ENCODE peak calls at places on chromosomes 13 and 19, in seven cellular contexts. One of them, this sample, is unnamed.

GRCh38 chr13:48110132-48110868 is 15.4 kb upstream of the MED4 start:
- DNase-seq in GM23248: peak
- DNase-seq in heart right ventricle: no peak
- DNase-seq in CD8-positive, alpha-beta memory T cell: no peak
- DNase-seq in gastrocnemius medialis: no peak
- DNase-seq in vagina: no peak
- DNase-seq in ascending aorta: no peak
- DNase-seq in this sample: no peak

GRCh38 chr19:10454267-10454666 is 33.9 kb downstream of the PDE4A start:
- DNase-seq in CD8-positive, alpha-beta memory T cell: no peak
- DNase-seq in GM23248: peak
- DNase-seq in gastrocnemius medialis: no peak
- DNase-seq in vagina: no peak
- DNase-seq in ascending aorta: no peak
- DNase-seq in heart right ventricle: no peak
- DNase-seq in this sample: no peak

GRCh38 chr13:48158290-48158689 is 63.4 kb upstream of the MED4 start:
- DNase-seq in CD8-positive, alpha-beta memory T cell: no peak
- DNase-seq in heart right ventricle: no peak
- DNase-seq in gastrocnemius medialis: no peak
- DNase-seq in vagina: no peak
- DNase-seq in GM23248: no peak
- DNase-seq in ascending aorta: no peak
- DNase-seq in this sample: no peak

GRCh38 chr13:114099191-114099590 is 33.2 kb downstream of the RASA3 start:
- DNase-seq in gastrocnemius medialis: peak
- DNase-seq in CD8-positive, alpha-beta memory T cell: peak
- DNase-seq in GM23248: peak
- DNase-seq in ascending aorta: peak
- DNase-seq in heart right ventricle: peak
- DNase-seq in vagina: no peak
- DNase-seq in this sample: no peak

GRCh38 chr13:42380420-42381164 is 108.6 kb downstream of the AKAP11 start:
- DNase-seq in heart right ventricle: no peak
- DNase-seq in ascending aorta: no peak
- DNase-seq in CD8-positive, alpha-beta memory T cell: no peak
- DNase-seq in vagina: no peak
- DNase-seq in gastrocnemius medialis: no peak
- DNase-seq in GM23248: no peak
- DNase-seq in this sample: no peak

GRCh38 chr13:88085036-88085435 is 413.9 kb downstream of the SLITRK5 start:
- DNase-seq in vagina: no peak
- DNase-seq in ascending aorta: no peak
- DNase-seq in GM23248: no peak
- DNase-seq in CD8-positive, alpha-beta memory T cell: no peak
- DNase-seq in gastrocnemius medialis: no peak
- DNase-seq in heart right ventricle: no peak
- DNase-seq in this sample: no peak

GRCh38 chr19:29418106-29418684 is 107.6 kb upstream of the VSTM2B start:
- DNase-seq in gastrocnemius medialis: no peak
- DNase-seq in heart right ventricle: no peak
- DNase-seq in CD8-positive, alpha-beta memory T cell: no peak
- DNase-seq in GM23248: no peak
- DNase-seq in vagina: no peak
- DNase-seq in ascending aorta: no peak
- DNase-seq in this sample: no peak

GRCh38 chr19:30374791-30375650 is 2.8 kb downstream of the ZNF536 start:
- DNase-seq in GM23248: peak
- DNase-seq in gastrocnemius medialis: no peak
- DNase-seq in heart right ventricle: no peak
- DNase-seq in CD8-positive, alpha-beta memory T cell: no peak
- DNase-seq in ascending aorta: peak
- DNase-seq in vagina: no peak
- DNase-seq in this sample: no peak

GRCh38 chr19:39270091-39270871 is 2.1 kb downstream of the IFNL2 start:
- DNase-seq in ascending aorta: no peak
- DNase-seq in gastrocnemius medialis: no peak
- DNase-seq in heart right ventricle: no peak
- DNase-seq in GM23248: peak
- DNase-seq in CD8-positive, alpha-beta memory T cell: peak
- DNase-seq in vagina: no peak
- DNase-seq in this sample: no peak

GRCh38 chr19:52171321-52172169 is at the start of gene ZNF836:
- DNase-seq in heart right ventricle: peak
- DNase-seq in vagina: peak
- DNase-seq in gastrocnemius medialis: peak
- DNase-seq in ascending aorta: peak
- DNase-seq in CD8-positive, alpha-beta memory T cell: peak
- DNase-seq in GM23248: peak
- DNase-seq in this sample: peak

GRCh38 chr13:99228737-99229691 is 28.4 kb downstream of the UBAC2 start:
- DNase-seq in vagina: no peak
- DNase-seq in gastrocnemius medialis: no peak
- DNase-seq in GM23248: peak
- DNase-seq in CD8-positive, alpha-beta memory T cell: no peak
- DNase-seq in heart right ventricle: no peak
- DNase-seq in ascending aorta: no peak
- DNase-seq in this sample: no peak

GRCh38 chr19:28504727-28505126 is 708.2 kb downstream of the UQCRFS1 start:
- DNase-seq in CD8-positive, alpha-beta memory T cell: no peak
- DNase-seq in ascending aorta: no peak
- DNase-seq in GM23248: no peak
- DNase-seq in vagina: no peak
- DNase-seq in heart right ventricle: no peak
- DNase-seq in gastrocnemius medialis: no peak
- DNase-seq in this sample: no peak

GRCh38 chr13:23644527-23644926 is 74.3 kb downstream of the TNFRSF19 start:
- DNase-seq in heart right ventricle: no peak
- DNase-seq in vagina: no peak
- DNase-seq in CD8-positive, alpha-beta memory T cell: no peak
- DNase-seq in gastrocnemius medialis: no peak
- DNase-seq in GM23248: no peak
- DNase-seq in ascending aorta: no peak
- DNase-seq in this sample: no peak

GRCh38 chr19:33395561-33396550 is 22.3 kb downstream of the CEBPG start:
- DNase-seq in heart right ventricle: no peak
- DNase-seq in vagina: no peak
- DNase-seq in gastrocnemius medialis: no peak
- DNase-seq in CD8-positive, alpha-beta memory T cell: peak
- DNase-seq in GM23248: peak
- DNase-seq in ascending aorta: no peak
- DNase-seq in this sample: no peak

GRCh38 chr19:2567580-2567979 is 91.7 kb downstream of the GADD45B start:
- DNase-seq in vagina: no peak
- DNase-seq in CD8-positive, alpha-beta memory T cell: no peak
- DNase-seq in ascending aorta: no peak
- DNase-seq in GM23248: peak
- DNase-seq in heart right ventricle: peak
- DNase-seq in gastrocnemius medialis: peak
- DNase-seq in this sample: no peak

GRCh38 chr19:55082023-55082851 is 6.6 kb downstream of the EPS8L1 start:
- DNase-seq in CD8-positive, alpha-beta memory T cell: peak
- DNase-seq in gastrocnemius medialis: no peak
- DNase-seq in vagina: no peak
- DNase-seq in ascending aorta: no peak
- DNase-seq in heart right ventricle: peak
- DNase-seq in GM23248: peak
- DNase-seq in this sample: no peak

GRCh38 chr19:2719910-2720776 is 1.0 kb downstream of the DIRAS1 start:
- DNase-seq in CD8-positive, alpha-beta memory T cell: no peak
- DNase-seq in gastrocnemius medialis: no peak
- DNase-seq in GM23248: peak
- DNase-seq in vagina: no peak
- DNase-seq in heart right ventricle: peak
- DNase-seq in ascending aorta: no peak
- DNase-seq in this sample: no peak

GRCh38 chr19:54325194-54325621 is 12.2 kb upstream of the LILRA5 start:
- DNase-seq in ascending aorta: no peak
- DNase-seq in gastrocnemius medialis: no peak
- DNase-seq in vagina: no peak
- DNase-seq in GM23248: peak
- DNase-seq in CD8-positive, alpha-beta memory T cell: peak
- DNase-seq in heart right ventricle: no peak
- DNase-seq in this sample: no peak

GRCh38 chr19:843836-844299 is 3.1 kb downstream of the PRTN3 start:
- DNase-seq in GM23248: no peak
- DNase-seq in vagina: no peak
- DNase-seq in gastrocnemius medialis: no peak
- DNase-seq in heart right ventricle: no peak
- DNase-seq in CD8-positive, alpha-beta memory T cell: no peak
- DNase-seq in ascending aorta: no peak
- DNase-seq in this sample: no peak

DNA sequence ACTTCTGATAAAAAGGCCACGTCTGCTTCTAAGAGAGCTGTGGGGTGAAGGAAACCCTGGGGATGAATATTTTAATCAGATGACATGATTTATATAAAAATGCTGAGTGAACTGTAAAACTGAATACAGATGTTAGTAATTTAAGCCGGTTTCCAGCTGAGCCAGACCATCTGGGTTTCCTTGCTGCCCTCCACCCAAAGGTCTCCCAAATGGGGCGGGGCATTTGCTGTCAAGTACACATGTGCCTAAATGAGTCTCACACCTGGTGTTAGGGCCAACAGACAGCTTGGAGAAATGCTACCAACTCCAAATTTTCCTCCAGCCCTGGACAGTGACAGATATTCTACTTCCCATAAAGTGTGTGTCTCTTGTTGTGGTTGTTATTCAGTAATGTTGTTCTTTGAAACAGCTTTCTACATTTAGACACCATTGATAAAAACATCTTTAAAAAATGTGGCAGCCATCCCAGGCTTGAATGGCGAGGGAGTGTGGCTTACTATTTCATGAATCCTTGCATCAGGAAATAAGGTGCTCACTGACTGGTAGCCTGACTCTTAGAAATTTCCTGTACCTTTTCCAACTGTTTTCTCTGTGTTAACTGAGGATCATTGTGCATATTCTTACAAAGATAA is 350.4 kb downstream of the MTUS2 start:
- DNase-seq in vagina: no peak
- DNase-seq in heart right ventricle: no peak
- DNase-seq in ascending aorta: no peak
- DNase-seq in GM23248: no peak
- DNase-seq in gastrocnemius medialis: no peak
- DNase-seq in CD8-positive, alpha-beta memory T cell: no peak
- DNase-seq in this sample: no peak
- H3K27ac ChIP-seq in vagina: no peak
- H3K27ac ChIP-seq in heart right ventricle: no peak
- H3K27ac ChIP-seq in ascending aorta: peak
- H3K27ac ChIP-seq in GM23248: no peak
- H3K27ac ChIP-seq in gastrocnemius medialis: no peak
- H3K27ac ChIP-seq in CD8-positive, alpha-beta memory T cell: no peak
- H3K27ac ChIP-seq in this sample: no peak

GRCh38 chr13:43787998-43788397 is 1.2 kb upstream of the ENOX1 start:
- DNase-seq in vagina: no peak
- DNase-seq in heart right ventricle: no peak
- DNase-seq in gastrocnemius medialis: no peak
- DNase-seq in ascending aorta: no peak
- DNase-seq in CD8-positive, alpha-beta memory T cell: no peak
- DNase-seq in GM23248: peak
- DNase-seq in this sample: no peak
- H3K4me3 ChIP-seq in vagina: peak
- H3K4me3 ChIP-seq in heart right ventricle: no peak
- H3K4me3 ChIP-seq in gastrocnemius medialis: peak
- H3K4me3 ChIP-seq in ascending aorta: peak
- H3K4me3 ChIP-seq in CD8-positive, alpha-beta memory T cell: no peak
- H3K4me3 ChIP-seq in GM23248: peak
- H3K4me3 ChIP-seq in this sample: no peak

DNA sequence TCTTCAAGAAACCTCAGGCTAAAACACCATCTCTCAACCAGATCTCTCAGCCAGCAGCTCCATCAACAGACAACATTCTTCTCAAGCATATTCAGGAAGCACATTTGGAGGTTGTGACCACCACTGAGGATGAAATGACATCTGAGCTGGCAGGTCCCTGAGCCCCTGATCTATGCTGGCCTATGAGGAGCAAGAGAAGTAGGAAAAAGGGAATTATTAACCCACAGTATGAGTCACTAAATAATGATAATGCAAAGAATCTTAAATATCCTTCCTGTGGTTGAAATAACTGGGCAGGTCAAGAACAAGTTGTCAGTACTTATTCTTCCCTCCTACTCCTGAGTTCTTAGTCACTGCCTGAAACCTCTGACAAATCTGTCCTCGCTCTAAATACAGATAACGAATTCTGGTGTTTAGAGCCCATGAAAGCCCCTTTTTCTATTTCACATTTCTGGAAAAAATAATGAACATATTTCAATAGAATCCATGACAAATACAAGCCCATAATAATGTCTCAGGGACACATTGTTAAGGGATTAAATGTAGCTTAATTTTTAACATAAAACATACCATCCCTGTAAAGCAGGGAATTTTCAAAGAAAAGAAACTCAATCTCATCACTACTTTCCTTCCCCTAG is 225.8 kb upstream of the IRS2 start:
- DNase-seq in vagina: no peak
- DNase-seq in gastrocnemius medialis: no peak
- DNase-seq in ascending aorta: no peak
- DNase-seq in heart right ventricle: no peak
- DNase-seq in GM23248: peak
- DNase-seq in CD8-positive, alpha-beta memory T cell: no peak
- DNase-seq in this sample: no peak
- H3K27ac ChIP-seq in vagina: no peak
- H3K27ac ChIP-seq in gastrocnemius medialis: no peak
- H3K27ac ChIP-seq in ascending aorta: no peak
- H3K27ac ChIP-seq in heart right ventricle: no peak
- H3K27ac ChIP-seq in GM23248: peak
- H3K27ac ChIP-seq in CD8-positive, alpha-beta memory T cell: no peak
- H3K27ac ChIP-seq in this sample: no peak

GRCh38 chr19:16850133-16850532 is 20.9 kb downstream of the SIN3B start:
- DNase-seq in gastrocnemius medialis: no peak
- DNase-seq in CD8-positive, alpha-beta memory T cell: no peak
- DNase-seq in ascending aorta: no peak
- DNase-seq in heart right ventricle: no peak
- DNase-seq in GM23248: peak
- DNase-seq in vagina: no peak
- DNase-seq in this sample: no peak
- H3K4me3 ChIP-seq in gastrocnemius medialis: no peak
- H3K4me3 ChIP-seq in CD8-positive, alpha-beta memory T cell: no peak
- H3K4me3 ChIP-seq in ascending aorta: no peak
- H3K4me3 ChIP-seq in heart right ventricle: no peak
- H3K4me3 ChIP-seq in GM23248: no peak
- H3K4me3 ChIP-seq in vagina: no peak
- H3K4me3 ChIP-seq in this sample: no peak

GRCh38 chr19:17866312-17867012 is 5.3 kb upstream of the SLC5A5 start:
- DNase-seq in vagina: no peak
- DNase-seq in GM23248: no peak
- DNase-seq in ascending aorta: no peak
- DNase-seq in heart right ventricle: no peak
- DNase-seq in CD8-positive, alpha-beta memory T cell: no peak
- DNase-seq in gastrocnemius medialis: no peak
- DNase-seq in this sample: no peak
- H3K27ac ChIP-seq in vagina: no peak
- H3K27ac ChIP-seq in GM23248: no peak
- H3K27ac ChIP-seq in ascending aorta: no peak
- H3K27ac ChIP-seq in heart right ventricle: no peak
- H3K27ac ChIP-seq in CD8-positive, alpha-beta memory T cell: no peak
- H3K27ac ChIP-seq in gastrocnemius medialis: no peak
- H3K27ac ChIP-seq in this sample: peak